ENCODE peak calls at places on chromosomes 2 and 18, in six cellular contexts. X, W, J, Y, U and D are unnamed samples.

GRCh38 chr2:75787532-75788132 is 76.9 kb upstream of the GCFC2 start:
- DNase-seq in X (no peak), W (no peak), J (no peak), Y (peak; percentile 11), U (peak; percentile 30), D (no peak)

GRCh38 chr18:39455300-39455699 is 1889.7 kb upstream of the CELF4 start:
- DNase-seq in X (no peak), W (no peak), J (peak; percentile 61), Y (no peak), U (no peak), D (no peak)

GRCh38 chr2:67880291-67880761 is 182.5 kb downstream of the C1D start:
- DNase-seq in X (no peak), W (no peak), J (no peak), Y (no peak), U (no peak), D (no peak)

GRCh38 chr2:30410217-30410616 is 36.8 kb upstream of the LCLAT1 start:
- DNase-seq in X (no peak), W (no peak), J (peak; percentile 10), Y (no peak), U (no peak), D (no peak)

GRCh38 chr2:196980498-196980897 is 54.0 kb upstream of the PGAP1 start:
- DNase-seq in X (no peak), W (no peak), J (no peak), Y (no peak), U (no peak), D (no peak)

GRCh38 chr18:58231930-58232329 is 187.9 kb downstream of the NEDD4L start:
- DNase-seq in X (no peak), W (no peak), J (no peak), Y (no peak), U (peak; percentile 60), D (no peak)

GRCh38 chr2:241760301-241760771 is 16.3 kb upstream of the GAL3ST2 start:
- DNase-seq in X (no peak), W (no peak), J (no peak), Y (no peak), U (no peak), D (no peak)

GRCh38 chr18:26057208-26057821 is 33.1 kb downstream of the SS18 start:
- DNase-seq in X (no peak), W (peak; percentile 25), J (no peak), Y (no peak), U (no peak), D (no peak)